ENCODE peak calls at places on chromosomes 4 and X, in four cellular contexts. Z is AG08395, A is T47D, B is HTR-8/SVneo. J is an unnamed sample.
A peak's percentile ranks its signal among the peaks of the same experiment; 100 is the strongest.

GRCh38 chr4:7627251-7628250 is 192.8 kb upstream of the PSAPL1 start:
- DNase-seq in A (no peak), B (no peak), Z (no peak), J (no peak)

GRCh38 chrX:41276661-41277506 is 57.1 kb upstream of the DDX3X start:
- DNase-seq in A (no peak), B (no peak), Z (no peak), J (no peak)

GRCh38 chrX:36573720-36574119 is 434.4 kb upstream of the FAM47C start:
- DNase-seq in A (no peak), B (no peak), Z (no peak), J (no peak)

GRCh38 chr4:3683077-3683743 is 83.0 kb upstream of the ADRA2C start:
- DNase-seq in Z (no peak), A (no peak), B (no peak), J (no peak)

GRCh38 chr4:39568805-39569204 is 41.6 kb upstream of the UGDH start:
- DNase-seq in B (no peak), A (peak; percentile 73), Z (no peak), J (no peak)

GRCh38 chrX:31219174-31219573 is 147.3 kb upstream of the FTHL17 start:
- DNase-seq in A (no peak), B (no peak), Z (no peak), J (no peak)

GRCh38 chrX:111881715-111882114 is 5.7 kb downstream of the TRPC5OS start:
- DNase-seq in B (no peak), A (no peak), Z (no peak), J (no peak)

GRCh38 chrX:48940404-48940955 is 16.9 kb downstream of the OTUD5 start:
- DNase-seq in A (no peak), Z (no peak), B (no peak), J (no peak)

GRCh38 chrX:53265771-53266170 is 15.6 kb downstream of the IQSEC2 start:
- DNase-seq in A (no peak), Z (peak; percentile 45), B (no peak), J (no peak)

GRCh38 chr4:109026588-109026987 is 263.7 kb upstream of the ETNPPL start:
- DNase-seq in Z (no peak), B (no peak), A (no peak), J (no peak)

GRCh38 chrX:31057691-31058090 is 14.2 kb downstream of the FTHL17 start:
- DNase-seq in Z (no peak), A (no peak), B (no peak), J (no peak)

GRCh38 chr4:113327513-113327912 is 278.1 kb downstream of the ANK2 start:
- DNase-seq in Z (peak; percentile 7), A (peak; percentile 1), B (no peak), J (no peak)

GRCh38 chr4:72767903-72768817 is 199.1 kb upstream of the ADAMTS3 start:
- DNase-seq in B (peak; percentile 54), A (peak; percentile 2), Z (peak; percentile 61), J (peak; percentile 48)

GRCh38 chrX:96982159-96982558 is 98.5 kb downstream of the RPA4 start:
- DNase-seq in Z (no peak), B (no peak), A (no peak), J (no peak)

GRCh38 chr4:184968784-184969201 is 49.5 kb upstream of the HELT start:
- DNase-seq in Z (no peak), B (no peak), A (peak; percentile 81), J (no peak)

GRCh38 chrX:372856-373640 is 13.7 kb downstream of the PPP2R3B start:
- DNase-seq in B (no peak), A (no peak), Z (no peak), J (peak; percentile 28)

GRCh38 chr4:4762909-4763814 is 96.3 kb upstream of the MSX1 start:
- DNase-seq in B (no peak), Z (peak; percentile 56), A (no peak), J (no peak)

GRCh38 chr4:184766421-184766820 is 32.5 kb upstream of the CENPU start:
- DNase-seq in B (no peak), A (no peak), Z (no peak), J (no peak)

GRCh38 chr4:25021206-25021605 is 9.5 kb downstream of the LGI2 start:
- DNase-seq in B (no peak), A (peak; percentile 49), Z (no peak), J (no peak)

GRCh38 chrX:106284431-106285025 is 116.4 kb downstream of the PWWP3B start:
- DNase-seq in A (peak; percentile 22), Z (no peak), B (no peak), J (no peak)

GRCh38 chrX:119503484-119503861 is 35.2 kb downstream of the SLC25A5 start:
- DNase-seq in Z (peak; percentile 89), B (peak; percentile 63), A (peak; percentile 38), J (peak; percentile 82)

GRCh38 chrX:95056901-95057300 is 1382.9 kb downstream of the FAM133A start:
- DNase-seq in A (no peak), Z (peak; percentile 7), B (no peak), J (no peak)

GRCh38 chr4:168724243-168724642 is 227.4 kb downstream of the PALLD start:
- DNase-seq in Z (no peak), A (no peak), B (no peak), J (no peak)

GRCh38 chr4:110200673-110201072 is 2.3 kb upstream of the ELOVL6 start:
- DNase-seq in A (no peak), B (no peak), Z (no peak), J (no peak)

GRCh38 chr4:52925531-52925968 is 63.4 kb downstream of the RASL11B start:
- DNase-seq in B (peak; percentile 1), Z (no peak), A (no peak), J (no peak)

GRCh38 chr4:68344785-68345184 is 5.1 kb downstream of the YTHDC1 start:
- DNase-seq in Z (no peak), A (no peak), B (no peak), J (no peak)

GRCh38 chrX:107704587-107704986 is 71.0 kb downstream of the TSC22D3 start:
- DNase-seq in Z (no peak), A (no peak), B (no peak), J (no peak)

GRCh38 chr4:23819041-23819511 is 70.8 kb downstream of the PPARGC1A start:
- DNase-seq in A (no peak), Z (peak; percentile 49), B (no peak), J (peak; percentile 2)

GRCh38 chr4:159015862-159016261 is 87.0 kb upstream of the RAPGEF2 start:
- DNase-seq in Z (no peak), B (no peak), A (no peak), J (no peak)

GRCh38 chrX:40504801-40505605 is 75.8 kb upstream of the ATP6AP2 start:
- DNase-seq in A (no peak), B (peak; percentile 26), Z (peak; percentile 76), J (peak; percentile 69)

GRCh38 chrX:38086451-38087215 is 80.3 kb downstream of the SYTL5 start:
- DNase-seq in B (no peak), A (no peak), Z (no peak), J (no peak)

GRCh38 chr4:1541449-1542225 is 135.4 kb upstream of the NKX1-1 start:
- DNase-seq in Z (no peak), A (peak; percentile 33), B (no peak), J (no peak)

GRCh38 chr4:19729873-19730735 is 521.6 kb upstream of the SLIT2 start:
- DNase-seq in Z (peak; percentile 6), B (no peak), A (no peak), J (peak; percentile 2)

GRCh38 chrX:41684138-41684537 is 4.6 kb upstream of the GPR34 start:
- DNase-seq in B (no peak), A (no peak), Z (no peak), J (no peak)

GRCh38 chr4:56976878-56977320 is 507 bp downstream of the NOA1 start:
- DNase-seq in Z (peak; percentile 22), B (no peak), A (peak; percentile 66), J (no peak)

GRCh38 chrX:30489323-30489722 is 88.2 kb downstream of the TASL start:
- DNase-seq in B (peak; percentile 26), Z (no peak), A (peak; percentile 38), J (no peak)

GRCh38 chr4:155954118-155954503 is 445 bp upstream of the CTSO start:
- DNase-seq in A (no peak), B (no peak), Z (no peak), J (no peak)